ENCODE peak calls at places on chromosomes 13 and 19, in seven cellular contexts. B is stomach, M is cardiac muscle cell, P is heart left ventricle, H is AG04450, Q is lower leg skin, S is HL-60. C is an unnamed sample.

GRCh38 chr13:26050568-26051230 is 1.1 kb downstream of the SHISA2 start:
- DNase-seq in B (peak; percentile 49), M (peak; percentile 34), P (peak; percentile 11), H (no peak), Q (no peak), S (no peak), C (no peak)

GRCh38 chr19:44909775-44910174 is 4.2 kb downstream of the APOE start:
- DNase-seq in B (no peak), M (no peak), P (no peak), H (no peak), Q (no peak), S (no peak), C (no peak)

GRCh38 chr13:72536668-72537399 is 190.6 kb downstream of the MZT1 start:
- DNase-seq in B (no peak), M (peak; percentile 2), P (no peak), H (no peak), Q (no peak), S (no peak), C (no peak)

GRCh38 chr13:46683879-46684278 is 113.1 kb downstream of the ESD start:
- DNase-seq in B (no peak), M (no peak), P (no peak), H (no peak), Q (no peak), S (no peak), C (peak; percentile 61)

GRCh38 chr19:51020988-51021651 is 1.6 kb upstream of the KLK10 start:
- DNase-seq in B (peak; percentile 34), M (peak; percentile 74), P (no peak), H (peak; percentile 7), Q (no peak), S (peak; percentile 36), C (peak; percentile 58)

GRCh38 chr13:98771838-98772611 is 19.6 kb upstream of the SLC15A1 start:
- DNase-seq in B (peak; percentile 32), M (no peak), P (no peak), H (no peak), Q (no peak), S (no peak), C (no peak)

GRCh38 chr19:35562336-35562735 is 1.1 kb downstream of the ATP4A start:
- DNase-seq in B (no peak), M (no peak), P (no peak), H (no peak), Q (no peak), S (no peak), C (no peak)

GRCh38 chr13:74061939-74062595 is 72.1 kb downstream of the KLF12 start:
- DNase-seq in B (no peak), M (peak; percentile 80), P (no peak), H (no peak), Q (no peak), S (no peak), C (peak; percentile 63)

GRCh38 chr19:33865306-33865705 is 68.6 kb downstream of the KCTD15 start:
- DNase-seq in B (no peak), M (no peak), P (no peak), H (no peak), Q (peak; percentile 75), S (no peak), C (no peak)

GRCh38 chr13:72198967-72199601 is 332.1 kb upstream of the DACH1 start:
- DNase-seq in B (no peak), M (no peak), P (no peak), H (no peak), Q (no peak), S (no peak), C (no peak)

GRCh38 chr19:518292-519231 is 11.3 kb downstream of the TPGS1 start:
- DNase-seq in B (no peak), M (peak; percentile 70), P (no peak), H (no peak), Q (no peak), S (no peak), C (no peak)

GRCh38 chr19:6126335-6126974 is 9.0 kb upstream of the ACSBG2 start:
- DNase-seq in B (no peak), M (peak; percentile 78), P (no peak), H (peak; percentile 23), Q (no peak), S (peak; percentile 49), C (peak; percentile 69)

GRCh38 chr13:106772202-106772601 is 204.3 kb upstream of the ARGLU1 start:
- DNase-seq in B (no peak), M (peak; percentile 0), P (no peak), H (no peak), Q (no peak), S (no peak), C (no peak)

GRCh38 chr19:15378529-15379082 is 981 bp downstream of the AKAP8 start:
- DNase-seq in B (peak; percentile 59), M (peak; percentile 63), P (no peak), H (no peak), Q (peak; percentile 90), S (peak; percentile 56), C (peak; percentile 44)

DNA sequence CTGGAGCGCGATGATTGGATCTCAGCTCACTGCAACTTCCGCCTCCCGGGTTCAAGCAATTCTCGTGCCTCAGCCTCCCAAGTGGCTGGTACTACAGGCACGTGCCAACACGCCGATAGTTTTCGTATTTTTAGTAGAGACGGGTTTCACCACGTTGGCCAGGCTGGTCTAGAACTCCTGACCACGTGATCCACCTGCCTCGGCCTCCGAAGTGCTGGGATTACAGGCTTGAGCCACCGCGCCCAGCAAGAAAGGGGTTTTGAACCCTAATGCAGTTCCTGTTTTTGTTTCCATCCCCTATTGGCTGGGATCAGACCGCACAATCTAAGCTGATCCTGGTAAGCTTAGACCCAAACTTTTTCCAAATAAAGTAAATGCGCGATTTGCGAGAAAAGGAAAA is 898 bp downstream of the ZNF626 start:
- DNase-seq in B (no peak), M (peak; percentile 1), P (no peak), H (no peak), Q (no peak), S (no peak), C (no peak)
- H3K4me3 ChIP-seq in B (peak overlapping the region; percentile 78), M (peak overlapping the region; percentile 91), P (peak overlapping the region; percentile 73), H (peak overlapping the region; percentile 86), Q (peak overlapping the region; percentile 62), S (no peak overlapping the region), C (peak overlapping the region; percentile 88)

DNA sequence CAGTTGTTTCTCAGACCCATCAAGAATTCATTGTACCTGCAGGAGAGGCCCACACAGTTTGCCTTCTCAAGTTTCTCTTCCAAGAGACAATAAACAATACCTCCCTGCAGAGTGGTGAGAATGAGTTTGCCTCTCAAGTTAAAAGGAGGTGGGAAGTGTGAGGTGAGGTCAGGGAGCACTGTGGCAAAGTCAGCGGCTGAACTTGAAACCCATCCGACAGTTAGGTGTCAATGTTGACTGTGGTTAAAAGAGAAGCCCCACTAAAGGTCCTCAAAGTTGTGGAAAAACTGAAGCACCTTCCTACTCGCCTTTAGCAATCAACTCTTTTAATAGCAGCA is 73.0 kb upstream of the TSC22D1 start:
- DNase-seq in B (no peak), M (no peak), P (no peak), H (no peak), Q (no peak), S (no peak), C (no peak)
- H3K4me3 ChIP-seq in B (no peak overlapping the region), M (no peak overlapping the region), P (no peak overlapping the region), H (no peak overlapping the region), Q (no peak overlapping the region), S (no peak overlapping the region), C (no peak overlapping the region)

DNA sequence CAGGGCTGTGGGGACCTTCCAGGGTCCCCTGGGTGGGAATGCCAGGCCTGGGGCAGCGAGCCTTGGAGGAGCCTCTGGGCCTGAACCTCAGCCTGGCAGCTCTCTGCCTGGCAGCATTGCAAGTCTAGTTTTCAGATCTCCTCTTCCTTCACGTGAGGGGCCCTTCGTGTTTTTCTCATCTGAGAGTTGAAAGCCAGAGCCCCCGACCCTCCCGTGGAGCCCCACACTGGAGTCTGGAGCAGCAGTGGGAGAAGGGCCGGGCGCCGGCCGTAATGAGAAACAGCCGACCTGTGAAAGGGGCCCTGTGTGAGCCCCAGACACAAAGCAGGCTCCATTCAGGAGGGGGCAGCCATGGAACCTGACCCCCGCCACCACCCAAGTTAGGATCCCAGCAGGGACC is 19.3 kb downstream of the TMED1 start:
- DNase-seq in B (no peak), M (no peak), P (no peak), H (no peak), Q (no peak), S (no peak), C (no peak)
- H3K4me3 ChIP-seq in B (peak overlapping the region; percentile 35), M (no peak overlapping the region), P (peak overlapping the region; percentile 15), H (peak overlapping the region; percentile 70), Q (no peak overlapping the region), S (no peak overlapping the region), C (peak overlapping the region; percentile 92)

GRCh38 chr19:42402376-42403116 is 12.4 kb upstream of the CNFN start:
- DNase-seq in B (no peak), M (no peak), P (no peak), H (no peak), Q (peak; percentile 85), S (no peak), C (no peak)
- H3K4me3 ChIP-seq in B (peak overlapping the region; percentile 67), M (peak overlapping the region; percentile 48), P (peak overlapping the region; percentile 61), H (peak overlapping the region; percentile 66), Q (no peak overlapping the region), S (no peak overlapping the region), C (no peak overlapping the region)

DNA sequence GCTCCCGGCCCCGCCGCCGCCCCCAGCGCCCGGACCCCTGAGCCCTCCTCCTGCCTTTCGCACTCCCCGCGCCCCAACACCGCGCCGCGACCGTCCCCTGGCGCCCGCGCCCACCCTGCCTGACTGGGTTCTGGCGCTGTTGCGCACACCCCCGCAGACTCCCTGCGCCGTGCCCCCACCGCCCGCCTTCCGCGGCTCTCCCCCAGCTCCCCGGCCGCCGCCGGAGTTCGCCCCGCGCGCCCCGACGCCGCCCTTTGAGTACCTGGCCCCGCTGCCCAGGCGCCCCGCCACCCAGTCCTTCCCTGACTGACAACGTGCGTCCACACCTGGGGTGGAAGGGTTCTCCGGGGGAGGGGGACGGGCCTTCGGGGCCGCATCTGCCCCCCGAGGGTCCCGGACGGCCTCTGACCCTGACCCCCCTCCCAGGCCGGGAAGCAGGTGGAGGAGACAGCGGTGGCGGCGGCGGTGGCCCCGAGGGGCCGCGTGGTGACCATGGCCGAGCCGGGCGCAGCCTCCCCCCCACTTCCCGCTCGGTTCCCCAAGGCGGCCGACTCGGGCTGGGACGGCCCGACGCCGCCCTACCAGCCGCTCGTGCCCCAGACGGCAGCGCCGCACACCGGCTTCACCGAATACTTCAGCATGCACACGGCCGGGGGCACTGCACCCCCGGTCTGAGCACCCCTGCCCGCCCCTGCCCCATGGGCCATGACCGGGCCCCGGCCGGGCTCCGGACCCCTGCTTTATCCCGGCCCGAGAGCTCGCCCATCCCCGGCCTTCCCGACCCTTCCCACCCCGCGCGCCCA is 1.4 kb upstream of the MEGF8 start:
- DNase-seq in B (no peak), M (no peak), P (no peak), H (no peak), Q (no peak), S (peak; percentile 19), C (no peak)
- H3K4me3 ChIP-seq in B (peak overlapping the region; percentile 89), M (peak overlapping the region; percentile 4), P (peak overlapping the region; percentile 76), H (no peak overlapping the region), Q (no peak overlapping the region), S (peak overlapping the region; percentile 44), C (no peak overlapping the region)